ENCODE peak calls at places on chromosomes 11 and 22, in four cellular contexts. One of them, this sample, is unnamed.

GRCh38 chr11:45926536-45927331 is 4.3 kb downstream of the LARGE2 start:
- DNase-seq in cardiac fibroblast: no peak
- DNase-seq in dorsolateral prefrontal cortex: no peak
- DNase-seq in neural progenitor cell: no peak
- DNase-seq in this sample: no peak

GRCh38 chr22:36528336-36528735 is 630 bp downstream of the EIF3D start:
- DNase-seq in cardiac fibroblast: peak
- DNase-seq in dorsolateral prefrontal cortex: no peak
- DNase-seq in neural progenitor cell: no peak
- DNase-seq in this sample: no peak

GRCh38 chr11:57762235-57762866 is 749 bp downstream of the CTNND1 start:
- DNase-seq in cardiac fibroblast: peak
- DNase-seq in dorsolateral prefrontal cortex: no peak
- DNase-seq in neural progenitor cell: peak
- DNase-seq in this sample: no peak

GRCh38 chr11:78698612-78699011 is 123.9 kb upstream of the NARS2 start:
- DNase-seq in cardiac fibroblast: peak
- DNase-seq in dorsolateral prefrontal cortex: no peak
- DNase-seq in neural progenitor cell: no peak
- DNase-seq in this sample: peak

GRCh38 chr22:39028281-39028680 is 7.4 kb downstream of the APOBEC3D start:
- DNase-seq in cardiac fibroblast: no peak
- DNase-seq in dorsolateral prefrontal cortex: no peak
- DNase-seq in neural progenitor cell: no peak
- DNase-seq in this sample: no peak

GRCh38 chr11:11313902-11314692 is 39.0 kb downstream of the CSNK2A3 start:
- DNase-seq in cardiac fibroblast: no peak
- DNase-seq in dorsolateral prefrontal cortex: no peak
- DNase-seq in neural progenitor cell: no peak
- DNase-seq in this sample: no peak

GRCh38 chr22:50722716-50723428 is 15.1 kb upstream of the ACR start:
- DNase-seq in cardiac fibroblast: no peak
- DNase-seq in dorsolateral prefrontal cortex: no peak
- DNase-seq in neural progenitor cell: no peak
- DNase-seq in this sample: no peak

GRCh38 chr11:82936261-82936660 is 34.7 kb downstream of the DDIAS start:
- DNase-seq in cardiac fibroblast: peak
- DNase-seq in dorsolateral prefrontal cortex: no peak
- DNase-seq in neural progenitor cell: no peak
- DNase-seq in this sample: peak

GRCh38 chr11:34343153-34343552 is 14.7 kb downstream of the ABTB2 start:
- DNase-seq in cardiac fibroblast: peak
- DNase-seq in dorsolateral prefrontal cortex: no peak
- DNase-seq in neural progenitor cell: no peak
- DNase-seq in this sample: peak

GRCh38 chr22:49170053-49170452 is 657.6 kb downstream of the BRD1 start:
- DNase-seq in cardiac fibroblast: no peak
- DNase-seq in dorsolateral prefrontal cortex: no peak
- DNase-seq in neural progenitor cell: peak
- DNase-seq in this sample: no peak

GRCh38 chr11:11563193-11563592 is 58.6 kb downstream of the GALNT18 start:
- DNase-seq in cardiac fibroblast: no peak
- DNase-seq in dorsolateral prefrontal cortex: no peak
- DNase-seq in neural progenitor cell: no peak
- DNase-seq in this sample: no peak

GRCh38 chr11:2413735-2414579 is 13.4 kb downstream of the TSSC4 start:
- DNase-seq in cardiac fibroblast: no peak
- DNase-seq in dorsolateral prefrontal cortex: no peak
- DNase-seq in neural progenitor cell: no peak
- DNase-seq in this sample: no peak

GRCh38 chr11:20192151-20192550 is 31.9 kb upstream of the DBX1 start:
- DNase-seq in cardiac fibroblast: no peak
- DNase-seq in dorsolateral prefrontal cortex: no peak
- DNase-seq in neural progenitor cell: no peak
- DNase-seq in this sample: no peak

GRCh38 chr22:46339956-46340355 is 4.4 kb downstream of the TRMU start:
- DNase-seq in cardiac fibroblast: no peak
- DNase-seq in dorsolateral prefrontal cortex: no peak
- DNase-seq in neural progenitor cell: no peak
- DNase-seq in this sample: no peak

GRCh38 chr22:37154925-37155712 is 5.4 kb upstream of the IL2RB start:
- DNase-seq in cardiac fibroblast: peak
- DNase-seq in dorsolateral prefrontal cortex: no peak
- DNase-seq in neural progenitor cell: no peak
- DNase-seq in this sample: no peak

GRCh38 chr11:78560826-78561484 is 13.7 kb downstream of the NARS2 start:
- DNase-seq in cardiac fibroblast: peak
- DNase-seq in dorsolateral prefrontal cortex: no peak
- DNase-seq in neural progenitor cell: no peak
- DNase-seq in this sample: no peak

GRCh38 chr11:65538915-65539374 is 14.1 kb downstream of the SCYL1 start:
- DNase-seq in cardiac fibroblast: no peak
- DNase-seq in dorsolateral prefrontal cortex: no peak
- DNase-seq in neural progenitor cell: peak
- DNase-seq in this sample: no peak

GRCh38 chr11:33698921-33699320 is 1.7 kb downstream of the C11orf91 start:
- DNase-seq in cardiac fibroblast: peak
- DNase-seq in dorsolateral prefrontal cortex: no peak
- DNase-seq in neural progenitor cell: no peak
- DNase-seq in this sample: no peak

GRCh38 chr11:14124345-14124744 is 161.8 kb downstream of the SPON1 start:
- DNase-seq in cardiac fibroblast: no peak
- DNase-seq in dorsolateral prefrontal cortex: no peak
- DNase-seq in neural progenitor cell: no peak
- DNase-seq in this sample: no peak

GRCh38 chr22:17307566-17307965 is 61.7 kb upstream of the CECR2 start:
- DNase-seq in cardiac fibroblast: no peak
- DNase-seq in dorsolateral prefrontal cortex: no peak
- DNase-seq in neural progenitor cell: no peak
- DNase-seq in this sample: no peak

GRCh38 chr11:47185305-47186075 is 744 bp downstream of the PACSIN3 start:
- DNase-seq in cardiac fibroblast: peak
- DNase-seq in dorsolateral prefrontal cortex: no peak
- DNase-seq in neural progenitor cell: peak
- DNase-seq in this sample: no peak

GRCh38 chr11:76698321-76699043 is 27.9 kb upstream of the LRRC32 start:
- DNase-seq in cardiac fibroblast: peak
- DNase-seq in dorsolateral prefrontal cortex: no peak
- DNase-seq in neural progenitor cell: peak
- DNase-seq in this sample: no peak

GRCh38 chr11:122439911-122440782 is 215.4 kb upstream of the UBASH3B start:
- DNase-seq in cardiac fibroblast: peak
- DNase-seq in dorsolateral prefrontal cortex: peak
- DNase-seq in neural progenitor cell: peak
- DNase-seq in this sample: no peak

GRCh38 chr11:36454991-36455611 is 55.0 kb downstream of the TRAF6 start:
- DNase-seq in cardiac fibroblast: peak
- DNase-seq in dorsolateral prefrontal cortex: no peak
- DNase-seq in neural progenitor cell: peak
- DNase-seq in this sample: no peak

GRCh38 chr11:59944761-59945160 is 6.5 kb downstream of the OOSP1 start:
- DNase-seq in cardiac fibroblast: no peak
- DNase-seq in dorsolateral prefrontal cortex: peak
- DNase-seq in neural progenitor cell: no peak
- DNase-seq in this sample: no peak

GRCh38 chr22:29820941-29821789 is 16.9 kb downstream of the ASCC2 start:
- DNase-seq in cardiac fibroblast: peak
- DNase-seq in dorsolateral prefrontal cortex: peak
- DNase-seq in neural progenitor cell: no peak
- DNase-seq in this sample: peak

GRCh38 chr11:120512727-120513435 is 1.3 kb downstream of the GRIK4 start:
- DNase-seq in cardiac fibroblast: no peak
- DNase-seq in dorsolateral prefrontal cortex: peak
- DNase-seq in neural progenitor cell: no peak
- DNase-seq in this sample: no peak

GRCh38 chr11:70420008-70420464 is 21.7 kb downstream of the CTTN start:
- DNase-seq in cardiac fibroblast: peak
- DNase-seq in dorsolateral prefrontal cortex: no peak
- DNase-seq in neural progenitor cell: no peak
- DNase-seq in this sample: no peak

GRCh38 chr22:40519284-40519947 is 117.1 kb downstream of the MRTFA start:
- DNase-seq in cardiac fibroblast: no peak
- DNase-seq in dorsolateral prefrontal cortex: no peak
- DNase-seq in neural progenitor cell: no peak
- DNase-seq in this sample: no peak

GRCh38 chr22:40520562-40520961 is 116.0 kb downstream of the MRTFA start:
- DNase-seq in cardiac fibroblast: no peak
- DNase-seq in dorsolateral prefrontal cortex: no peak
- DNase-seq in neural progenitor cell: no peak
- DNase-seq in this sample: no peak

GRCh38 chr22:40519948-40520331 is 116.6 kb downstream of the MRTFA start:
- DNase-seq in cardiac fibroblast: no peak
- DNase-seq in dorsolateral prefrontal cortex: no peak
- DNase-seq in neural progenitor cell: no peak
- DNase-seq in this sample: no peak

GRCh38 chr22:40517631-40518030 is 118.9 kb downstream of the MRTFA start:
- DNase-seq in cardiac fibroblast: no peak
- DNase-seq in dorsolateral prefrontal cortex: no peak
- DNase-seq in neural progenitor cell: no peak
- DNase-seq in this sample: no peak

DNA sequence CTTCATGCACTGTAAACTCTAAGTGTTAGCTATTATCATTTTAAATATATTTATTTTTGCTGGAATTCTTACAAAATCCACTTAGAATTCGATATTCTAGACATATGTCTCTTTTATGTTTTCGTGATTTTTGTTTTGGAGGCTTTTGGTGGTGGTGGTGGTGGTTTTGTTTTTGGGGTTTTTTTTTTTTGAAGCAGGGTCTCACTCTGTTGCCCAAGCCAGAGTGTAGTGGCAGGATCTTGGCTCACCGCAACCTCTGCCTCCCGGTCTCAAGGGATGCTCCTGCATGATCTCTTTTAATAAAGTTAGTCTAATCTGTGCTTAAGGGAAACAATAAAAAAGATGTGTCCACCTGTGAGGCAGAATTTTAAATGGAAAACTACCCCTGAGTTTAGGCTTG is 117.7 kb downstream of the MRTFA start:
- DNase-seq in cardiac fibroblast: no peak
- DNase-seq in dorsolateral prefrontal cortex: no peak
- DNase-seq in neural progenitor cell: no peak
- DNase-seq in this sample: no peak
- H3K4me3 ChIP-seq in cardiac fibroblast: no peak
- H3K4me3 ChIP-seq in dorsolateral prefrontal cortex: no peak
- H3K4me3 ChIP-seq in neural progenitor cell: no peak
- H3K4me3 ChIP-seq in this sample: no peak

GRCh38 chr22:22042009-22042408 is 59.4 kb upstream of the TOP3B start:
- DNase-seq in cardiac fibroblast: no peak
- DNase-seq in dorsolateral prefrontal cortex: no peak
- DNase-seq in neural progenitor cell: no peak
- DNase-seq in this sample: no peak
- H3K4me3 ChIP-seq in cardiac fibroblast: no peak
- H3K4me3 ChIP-seq in dorsolateral prefrontal cortex: no peak
- H3K4me3 ChIP-seq in neural progenitor cell: no peak
- H3K4me3 ChIP-seq in this sample: no peak

DNA sequence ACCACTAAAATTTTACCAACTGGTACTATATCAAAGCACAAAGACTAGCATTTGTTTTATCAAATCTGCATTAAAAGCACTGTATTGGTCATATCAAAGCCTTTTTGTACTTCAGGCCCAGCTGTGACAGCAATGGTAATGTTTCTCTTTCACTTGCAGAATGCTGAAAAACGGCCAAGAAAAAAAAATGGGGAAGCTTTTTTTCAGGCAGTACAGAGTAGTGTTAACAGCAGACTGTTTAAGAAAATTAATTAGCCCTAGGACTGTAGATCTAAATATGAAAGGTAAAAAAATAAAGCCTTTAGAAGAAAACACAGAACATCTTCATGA is 33.3 kb downstream of the DENND5A start:
- DNase-seq in cardiac fibroblast: peak
- DNase-seq in dorsolateral prefrontal cortex: peak
- DNase-seq in neural progenitor cell: no peak
- DNase-seq in this sample: no peak
- H3K4me3 ChIP-seq in cardiac fibroblast: peak
- H3K4me3 ChIP-seq in dorsolateral prefrontal cortex: peak
- H3K4me3 ChIP-seq in neural progenitor cell: peak
- H3K4me3 ChIP-seq in this sample: no peak

GRCh38 chr22:19719055-19719482 is 4.3 kb upstream of the GP1BB start:
- DNase-seq in cardiac fibroblast: no peak
- DNase-seq in dorsolateral prefrontal cortex: no peak
- DNase-seq in neural progenitor cell: no peak
- DNase-seq in this sample: no peak
- H3K4me3 ChIP-seq in cardiac fibroblast: peak
- H3K4me3 ChIP-seq in dorsolateral prefrontal cortex: peak
- H3K4me3 ChIP-seq in neural progenitor cell: peak
- H3K4me3 ChIP-seq in this sample: peak

GRCh38 chr11:128777369-128778011 is 83.6 kb downstream of the FLI1 start:
- DNase-seq in cardiac fibroblast: no peak
- DNase-seq in dorsolateral prefrontal cortex: no peak
- DNase-seq in neural progenitor cell: peak
- DNase-seq in this sample: no peak
- H3K4me3 ChIP-seq in cardiac fibroblast: no peak
- H3K4me3 ChIP-seq in dorsolateral prefrontal cortex: no peak
- H3K4me3 ChIP-seq in neural progenitor cell: no peak
- H3K4me3 ChIP-seq in this sample: no peak

GRCh38 chr11:62757846-62758788 is 3.3 kb upstream of the POLR2G start:
- DNase-seq in cardiac fibroblast: no peak
- DNase-seq in dorsolateral prefrontal cortex: no peak
- DNase-seq in neural progenitor cell: no peak
- DNase-seq in this sample: no peak
- H3K4me3 ChIP-seq in cardiac fibroblast: no peak
- H3K4me3 ChIP-seq in dorsolateral prefrontal cortex: peak
- H3K4me3 ChIP-seq in neural progenitor cell: no peak
- H3K4me3 ChIP-seq in this sample: no peak

This sample was measured in skeletal muscle cell.